ENCODE peak calls at places on chromosomes 16 and 17, in seven cellular contexts. A is SK-N-SH, G is GM12878, C is HCT116, P is H1, F is HepG2, Y is K562. V is an unnamed sample.

GRCh38 chr17:12727076-12727750 is 61.5 kb downstream of the MYOCD start:
- DNase-seq in Y (no peak), P (no peak), F (no peak), C (no peak), A (no peak), G (no peak), V (no peak)

GRCh38 chr17:31722251-31723056 is 136.6 kb downstream of the COPRS start:
- DNase-seq in C (no peak), F (no peak), A (no peak), P (peak; percentile 34), Y (no peak), G (no peak), V (no peak)

GRCh38 chr16:86137359-86137758 is 238.4 kb downstream of the IRF8 start:
- DNase-seq in P (no peak), F (no peak), G (no peak), A (no peak), Y (no peak), C (no peak), V (no peak)

GRCh38 chr17:27778193-27778592 is 22.1 kb downstream of the NOS2 start:
- DNase-seq in A (no peak), G (no peak), Y (peak; percentile 27), C (no peak), F (no peak), P (no peak), V (no peak)

GRCh38 chr16:61937646-61938045 is 98.6 kb downstream of the CDH8 start:
- DNase-seq in C (no peak), Y (no peak), P (no peak), A (no peak), G (no peak), F (no peak), V (no peak)

GRCh38 chr17:58956997-58957724 is 149.5 kb downstream of the TRIM37 start:
- DNase-seq in Y (no peak), G (no peak), C (peak; percentile 6), F (peak; percentile 18), P (no peak), A (no peak), V (no peak)

GRCh38 chr16:69123894-69124293 is 8.5 kb downstream of the CHTF8 start:
- DNase-seq in A (peak; percentile 65), C (no peak), F (peak; percentile 85), P (no peak), Y (peak; percentile 46), G (no peak), V (peak; percentile 85)

GRCh38 chr17:34820166-34820920 is 140.9 kb downstream of the CCT6B start:
- DNase-seq in A (no peak), P (no peak), C (no peak), Y (no peak), F (no peak), G (no peak), V (no peak)

GRCh38 chr16:70737377-70738082 is 51.7 kb upstream of the MTSS2 start:
- DNase-seq in F (no peak), A (peak; percentile 96), Y (no peak), P (no peak), C (no peak), G (peak; percentile 81), V (peak; percentile 84)

GRCh38 chr17:7855643-7856080 is 796 bp downstream of the TMEM88 start:
- DNase-seq in Y (no peak), A (no peak), C (no peak), P (no peak), G (no peak), F (no peak), V (no peak)

GRCh38 chr16:81636298-81636960 is 142.7 kb upstream of the PLCG2 start:
- DNase-seq in A (no peak), Y (peak; percentile 71), C (no peak), G (no peak), P (no peak), F (no peak), V (no peak)
- TF ChIP-seq JUND in A (no peak), Y (no peak), C (no peak), G (no peak), P (no peak), F (no peak), V (no peak)

DNA sequence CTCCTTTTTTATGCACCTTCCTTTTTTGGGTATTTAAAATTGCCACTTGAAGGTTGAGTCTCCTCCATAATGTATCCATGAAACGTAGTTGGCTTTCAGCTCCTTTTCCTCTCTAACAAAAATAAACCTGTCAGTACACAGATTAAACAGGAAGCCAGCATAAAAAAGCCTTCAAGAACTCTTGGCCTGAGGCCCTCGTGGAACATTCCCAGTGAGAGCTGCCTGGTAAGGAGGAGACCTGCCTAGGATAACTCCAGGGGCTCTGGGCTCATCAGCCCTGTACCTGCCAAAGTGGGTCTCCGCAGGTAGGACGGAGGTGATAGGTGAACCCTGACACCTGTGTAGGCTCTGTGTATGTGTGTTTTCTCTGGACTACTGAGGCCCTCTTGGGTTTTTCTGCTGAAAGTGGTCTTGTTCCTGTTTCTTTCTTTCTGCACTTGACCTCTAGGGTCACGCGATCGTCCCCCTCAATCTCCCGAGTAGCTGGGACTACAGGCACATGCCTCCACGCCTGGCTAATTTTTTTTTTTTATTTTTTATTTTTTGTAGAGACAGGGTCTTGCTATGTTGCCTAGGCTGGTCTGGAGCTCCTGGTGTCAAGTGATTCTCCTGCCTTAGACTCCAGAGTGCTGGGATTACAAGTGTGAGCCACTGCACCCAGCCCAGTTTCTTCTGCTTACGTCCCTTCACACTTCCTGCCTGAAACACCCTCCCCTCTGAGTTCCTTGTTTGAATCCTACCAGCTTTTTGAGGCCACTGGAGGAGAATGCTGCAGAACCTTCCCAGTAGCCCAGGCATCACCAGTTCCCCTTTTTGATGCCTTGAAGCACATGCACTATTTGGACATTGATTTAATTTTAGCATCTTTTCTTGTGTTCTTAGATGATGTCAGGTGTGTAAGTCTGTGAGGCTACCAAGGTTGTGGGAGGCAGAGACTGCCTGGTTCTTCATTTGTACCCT is 9.8 kb downstream of the PGS1 start:
- DNase-seq in G (no peak), Y (no peak), A (no peak), C (no peak), F (no peak), P (no peak), V (no peak)
- TF ChIP-seq JUND in G (no peak), Y (no peak), A (no peak), C (no peak), F (no peak), P (no peak), V (no peak)

GRCh38 chr17:2364132-2365116 is 27.1 kb downstream of the SGSM2 start:
- DNase-seq in Y (no peak), P (no peak), C (no peak), F (no peak), A (no peak), G (no peak), V (no peak)

GRCh38 chr17:2365132-2365531 is 27.8 kb downstream of the SGSM2 start:
- DNase-seq in F (no peak), P (no peak), G (no peak), C (no peak), A (no peak), Y (no peak), V (no peak)

GRCh38 chr17:2368383-2368782 is 31.1 kb downstream of the SGSM2 start:
- DNase-seq in A (peak; percentile 26), P (no peak), C (no peak), G (no peak), F (no peak), Y (no peak), V (no peak)

GRCh38 chr17:2369039-2369438 is 31.7 kb downstream of the SGSM2 start:
- DNase-seq in Y (no peak), G (no peak), A (no peak), F (no peak), P (no peak), C (no peak), V (no peak)

GRCh38 chr17:2366747-2367494 is 29.6 kb downstream of the SGSM2 start:
- DNase-seq in G (no peak), A (no peak), P (peak; percentile 85), Y (peak; percentile 23), F (no peak), C (no peak), V (peak; percentile 35)
- TF ChIP-seq JUND in G (no peak), A (no peak), P (no peak), Y (no peak), F (no peak), C (no peak), V (no peak)

DNA sequence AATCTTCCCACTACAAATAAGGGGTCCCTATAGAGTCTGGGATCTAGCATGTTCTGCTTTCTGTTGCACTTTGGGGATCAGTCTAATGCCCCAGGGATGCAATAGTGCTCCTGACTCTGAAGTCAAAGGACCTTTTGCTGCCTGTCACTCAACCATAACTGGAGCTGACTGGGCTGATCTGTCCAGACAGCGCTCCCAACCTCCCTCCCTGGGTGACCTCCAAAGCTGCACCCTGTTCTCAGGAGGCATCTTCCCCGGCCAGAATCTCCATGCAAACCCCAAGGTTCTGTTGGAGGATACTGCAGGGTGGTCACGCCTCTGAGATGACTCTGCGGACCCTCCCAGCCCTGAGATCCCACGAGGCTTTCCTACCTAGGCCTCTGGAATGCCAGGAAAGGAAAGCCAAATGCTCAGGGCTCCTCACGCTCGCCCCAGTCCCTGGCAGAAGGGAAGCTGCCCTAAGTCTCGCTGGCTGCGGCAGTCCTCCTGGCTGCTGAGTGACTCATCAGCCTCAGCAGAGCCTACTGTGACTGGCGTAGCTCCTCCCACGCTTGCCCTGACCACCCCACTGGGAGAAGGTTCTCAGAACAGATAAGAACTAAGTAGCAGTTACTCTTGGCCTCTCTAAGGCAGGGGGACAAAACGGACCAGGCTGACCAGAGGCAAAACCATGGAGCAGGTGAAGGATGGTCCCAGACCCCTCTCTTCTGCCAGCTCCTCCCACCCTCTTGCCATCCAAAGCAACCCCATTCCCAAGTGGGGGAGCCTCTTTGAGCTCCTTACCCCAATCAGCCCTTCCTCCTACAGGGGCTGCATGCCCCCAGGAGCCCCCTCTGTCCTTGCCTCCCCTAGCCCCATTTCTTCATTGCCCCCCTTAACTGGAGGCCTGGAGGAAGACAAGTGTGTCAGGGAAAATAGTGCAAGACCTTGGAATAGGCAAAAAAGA is 124.1 kb upstream of the TNRC6C start:
- DNase-seq in A (peak; percentile 59), F (peak; percentile 20), Y (peak; percentile 97), G (peak; percentile 49), P (no peak), C (peak; percentile 62), V (no peak)
- TF ChIP-seq JUND in A (peak; percentile 78), F (no peak), Y (peak; percentile 98), G (peak; percentile 38), P (peak; percentile 89), C (peak; percentile 90), V (no peak)

DNA sequence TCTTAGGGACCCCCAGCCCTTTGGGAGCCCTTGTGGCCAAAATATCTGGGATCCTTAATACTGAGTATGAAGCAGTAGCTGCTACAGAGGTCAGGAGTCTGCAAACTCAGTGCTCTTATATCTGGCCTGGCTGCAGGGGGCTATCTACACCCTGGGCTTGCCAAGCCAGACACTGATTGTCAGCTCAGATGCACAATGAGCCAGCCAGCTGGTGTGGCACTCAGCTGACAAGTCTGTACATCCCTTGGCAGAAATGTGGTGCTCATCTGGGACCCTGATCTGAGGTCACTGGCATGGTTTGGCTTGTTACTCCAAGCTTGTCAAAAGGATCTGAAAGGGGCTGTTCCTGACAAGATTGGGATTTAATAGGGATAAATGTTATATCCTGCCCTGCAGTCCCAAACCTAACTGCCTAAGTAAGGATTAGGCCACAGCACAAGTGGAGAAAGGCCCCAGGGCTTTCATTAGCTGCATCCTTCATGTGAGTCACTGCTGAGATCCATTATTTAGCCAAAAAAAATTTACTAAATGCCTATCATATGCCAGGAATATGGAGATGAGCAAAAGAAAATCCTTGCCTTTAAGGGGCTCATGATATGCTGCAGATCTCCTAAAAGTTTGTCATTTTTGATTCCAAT is 6.2 kb downstream of the SLC6A2 start:
- DNase-seq in F (no peak), G (no peak), C (no peak), Y (no peak), A (peak; percentile 76), P (no peak), V (no peak)
- TF ChIP-seq JUND in F (no peak), G (no peak), C (no peak), Y (no peak), A (no peak), P (no peak), V (no peak)

V was measured in T47D.